ENCODE peak calls at places on chromosome 21, in seven cellular contexts. K is GM12891; P is memory B cell; W is islet precursor cell; O is activated gamma-delta T cell treated with Interleukin-2 at 50 U/mL for 16 hours; M is activated naive CD8-positive, alpha-beta T cell treated with anti-CD3 and anti-CD28 coated beads for 36 hours; J is Calu3. Q is an unnamed sample.

GRCh38 chr21:39612233-39613028 is at the start of gene B3GALT5:
- DNase-seq in K (no peak), P (no peak), W (peak; percentile 85), O (no peak), M (no peak), J (peak; percentile 47), Q (no peak)

GRCh38 chr21:44510508-44511218 is 29.3 kb downstream of the KRTAP10-1 start:
- DNase-seq in K (peak; percentile 97), P (peak; percentile 76), W (peak; percentile 84), O (peak; percentile 79), M (peak; percentile 80), J (peak; percentile 82), Q (no peak)

GRCh38 chr21:29351691-29352090 is 53.0 kb downstream of the BACH1 start:
- DNase-seq in K (no peak), P (no peak), W (peak; percentile 73), O (no peak), M (no peak), J (no peak), Q (no peak)

GRCh38 chr21:26437326-26438009 is 135.6 kb downstream of the CYYR1 start:
- DNase-seq in K (no peak), P (no peak), W (no peak), O (no peak), M (no peak), J (no peak), Q (no peak)

GRCh38 chr21:42201615-42202161 is 17.3 kb upstream of the ABCG1 start:
- DNase-seq in K (no peak), P (no peak), W (no peak), O (no peak), M (no peak), J (no peak), Q (no peak)

GRCh38 chr21:45421071-45421845 is 16.3 kb downstream of the COL18A1 start:
- DNase-seq in K (no peak), P (no peak), W (peak; percentile 53), O (no peak), M (no peak), J (peak; percentile 82), Q (no peak)

GRCh38 chr21:31072486-31072885 is 34.2 kb upstream of the KRTAP19-8 start:
- DNase-seq in K (no peak), P (no peak), W (peak; percentile 28), O (no peak), M (no peak), J (no peak), Q (no peak)

GRCh38 chr21:25750085-25750484 is 15.3 kb downstream of the GABPA start:
- DNase-seq in K (no peak), P (no peak), W (no peak), O (no peak), M (peak; percentile 16), J (no peak), Q (no peak)

GRCh38 chr21:45831991-45832740 is 149.4 kb upstream of the COL6A1 start:
- DNase-seq in K (no peak), P (no peak), W (no peak), O (no peak), M (no peak), J (no peak), Q (no peak)

GRCh38 chr21:44444286-44444931 is 10.9 kb upstream of the LRRC3 start:
- DNase-seq in K (no peak), P (no peak), W (peak; percentile 77), O (no peak), M (no peak), J (peak; percentile 14), Q (no peak)

GRCh38 chr21:26445440-26445839 is 127.6 kb downstream of the CYYR1 start:
- DNase-seq in K (no peak), P (no peak), W (no peak), O (no peak), M (no peak), J (no peak), Q (no peak)

GRCh38 chr21:45868488-45868887 is 113.1 kb upstream of the COL6A1 start:
- DNase-seq in K (no peak), P (no peak), W (no peak), O (no peak), M (no peak), J (no peak), Q (no peak)

GRCh38 chr21:23223882-23224281 is 2225.7 kb downstream of the NCAM2 start:
- DNase-seq in K (no peak), P (no peak), W (no peak), O (no peak), M (no peak), J (no peak), Q (no peak)

GRCh38 chr21:42387843-42388242 is 8.0 kb downstream of the TMPRSS3 start:
- DNase-seq in K (no peak), P (no peak), W (no peak), O (no peak), M (no peak), J (no peak), Q (no peak)

GRCh38 chr21:15706686-15707085 is 23.1 kb upstream of the USP25 start:
- DNase-seq in K (no peak), P (no peak), W (peak; percentile 78), O (no peak), M (no peak), J (peak; percentile 58), Q (peak; percentile 91)

GRCh38 chr21:29376556-29376955 is 77.8 kb downstream of the BACH1 start:
- DNase-seq in K (peak; percentile 22), P (peak; percentile 31), W (peak; percentile 68), O (peak; percentile 45), M (peak; percentile 42), J (peak; percentile 32), Q (peak; percentile 6)

GRCh38 chr21:42784276-42784675 is 95.1 kb downstream of the WDR4 start:
- DNase-seq in K (no peak), P (no peak), W (peak; percentile 41), O (no peak), M (no peak), J (no peak), Q (no peak)

GRCh38 chr21:44267655-44268142 is 6.0 kb upstream of the DNMT3L start:
- DNase-seq in K (no peak), P (no peak), W (no peak), O (peak; percentile 21), M (no peak), J (no peak), Q (no peak)

GRCh38 chr21:38621132-38621531 is 122.9 kb upstream of the ERG start:
- DNase-seq in K (no peak), P (no peak), W (no peak), O (no peak), M (no peak), J (peak; percentile 3), Q (no peak)

GRCh38 chr21:35412231-35412630 is 363.1 kb upstream of the RUNX1 start:
- DNase-seq in K (no peak), P (no peak), W (no peak), O (no peak), M (no peak), J (no peak), Q (no peak)

GRCh38 chr21:43859747-43860214 is 5.2 kb upstream of the AGPAT3 start:
- DNase-seq in K (no peak), P (no peak), W (no peak), O (no peak), M (no peak), J (no peak), Q (no peak)

GRCh38 chr21:30769724-30770431 is 14.7 kb upstream of the KRTAP21-1 start:
- DNase-seq in K (no peak), P (no peak), W (no peak), O (no peak), M (no peak), J (no peak), Q (no peak)

GRCh38 chr21:28833181-28833580 is 159.5 kb downstream of the LTN1 start:
- DNase-seq in K (no peak), P (no peak), W (no peak), O (no peak), M (no peak), J (peak; percentile 16), Q (no peak)

GRCh38 chr21:39523398-39523797 is 71.6 kb downstream of the SH3BGR start:
- DNase-seq in K (no peak), P (no peak), W (no peak), O (no peak), M (no peak), J (peak; percentile 35), Q (no peak)

GRCh38 chr21:28104346-28104745 is 888.3 kb downstream of the LTN1 start:
- DNase-seq in K (no peak), P (no peak), W (no peak), O (no peak), M (no peak), J (no peak), Q (no peak)

GRCh38 chr21:40846566-40847411 is at the start of gene DSCAM:
- DNase-seq in K (no peak), P (no peak), W (peak; percentile 66), O (no peak), M (no peak), J (no peak), Q (no peak)

GRCh38 chr21:17441370-17441769 is 71.5 kb upstream of the CXADR start:
- DNase-seq in K (no peak), P (no peak), W (no peak), O (no peak), M (no peak), J (peak; percentile 56), Q (no peak)

Q was measured in HFF-Myc.